ENCODE peak calls at places on chromosomes 13 and 19, in seven cellular contexts. One of them, this sample, is unnamed.

GRCh38 chr13:98267080-98267912 is 90.2 kb upstream of the RNF113B start:
- DNase-seq in Caco-2: peak; percentile 81
- DNase-seq in uterus: no peak
- DNase-seq in mucosa of descending colon: peak; percentile 63
- DNase-seq in cardiac muscle cell: no peak
- DNase-seq in thyroid gland: peak; percentile 52
- DNase-seq in colonic mucosa: peak; percentile 82
- DNase-seq in this sample: no peak

GRCh38 chr19:15441317-15441716 is 8.4 kb downstream of the WIZ start:
- DNase-seq in Caco-2: no peak
- DNase-seq in uterus: no peak
- DNase-seq in mucosa of descending colon: no peak
- DNase-seq in cardiac muscle cell: no peak
- DNase-seq in thyroid gland: no peak
- DNase-seq in colonic mucosa: no peak
- DNase-seq in this sample: no peak

GRCh38 chr13:24118576-24118975 is 41.9 kb upstream of the SPATA13 start:
- DNase-seq in Caco-2: no peak
- DNase-seq in uterus: no peak
- DNase-seq in mucosa of descending colon: no peak
- DNase-seq in cardiac muscle cell: no peak
- DNase-seq in thyroid gland: no peak
- DNase-seq in colonic mucosa: no peak
- DNase-seq in this sample: no peak

GRCh38 chr19:20287070-20287469 is 120.1 kb downstream of the ZNF486 start:
- DNase-seq in Caco-2: no peak
- DNase-seq in uterus: no peak
- DNase-seq in mucosa of descending colon: no peak
- DNase-seq in cardiac muscle cell: no peak
- DNase-seq in thyroid gland: no peak
- DNase-seq in colonic mucosa: no peak
- DNase-seq in this sample: no peak

GRCh38 chr13:25847635-25848616 is 203.9 kb downstream of the SHISA2 start:
- DNase-seq in Caco-2: no peak
- DNase-seq in uterus: no peak
- DNase-seq in mucosa of descending colon: no peak
- DNase-seq in cardiac muscle cell: no peak
- DNase-seq in thyroid gland: no peak
- DNase-seq in colonic mucosa: no peak
- DNase-seq in this sample: no peak

GRCh38 chr13:51781246-51782022 is 22.5 kb downstream of the DHRS12 start:
- DNase-seq in Caco-2: no peak
- DNase-seq in uterus: no peak
- DNase-seq in mucosa of descending colon: no peak
- DNase-seq in cardiac muscle cell: peak; percentile 58
- DNase-seq in thyroid gland: peak; percentile 53
- DNase-seq in colonic mucosa: no peak
- DNase-seq in this sample: no peak

GRCh38 chr19:32233091-32233490 is 112.3 kb upstream of the ZNF507 start:
- DNase-seq in Caco-2: no peak
- DNase-seq in uterus: no peak
- DNase-seq in mucosa of descending colon: no peak
- DNase-seq in cardiac muscle cell: no peak
- DNase-seq in thyroid gland: no peak
- DNase-seq in colonic mucosa: no peak
- DNase-seq in this sample: no peak

GRCh38 chr13:113843063-113843654 is 20.7 kb downstream of the GAS6 start:
- DNase-seq in Caco-2: no peak
- DNase-seq in uterus: peak; percentile 14
- DNase-seq in mucosa of descending colon: peak; percentile 49
- DNase-seq in cardiac muscle cell: no peak
- DNase-seq in thyroid gland: no peak
- DNase-seq in colonic mucosa: no peak
- DNase-seq in this sample: peak; percentile 71

GRCh38 chr19:47848871-47849473 is 10.1 kb upstream of the TPRX2 start:
- DNase-seq in Caco-2: no peak
- DNase-seq in uterus: no peak
- DNase-seq in mucosa of descending colon: no peak
- DNase-seq in cardiac muscle cell: peak; percentile 44
- DNase-seq in thyroid gland: no peak
- DNase-seq in colonic mucosa: peak; percentile 24
- DNase-seq in this sample: no peak

GRCh38 chr19:50455992-50456391 is 20.3 kb upstream of the EMC10 start:
- DNase-seq in Caco-2: no peak
- DNase-seq in uterus: no peak
- DNase-seq in mucosa of descending colon: no peak
- DNase-seq in cardiac muscle cell: no peak
- DNase-seq in thyroid gland: no peak
- DNase-seq in colonic mucosa: no peak
- DNase-seq in this sample: no peak

GRCh38 chr13:110127986-110128511 is 178.9 kb downstream of the COL4A1 start:
- DNase-seq in Caco-2: no peak
- DNase-seq in uterus: no peak
- DNase-seq in mucosa of descending colon: no peak
- DNase-seq in cardiac muscle cell: no peak
- DNase-seq in thyroid gland: no peak
- DNase-seq in colonic mucosa: no peak
- DNase-seq in this sample: no peak

GRCh38 chr13:114019367-114019766 is 45.5 kb upstream of the C13orf46 start:
- DNase-seq in Caco-2: no peak
- DNase-seq in uterus: no peak
- DNase-seq in mucosa of descending colon: no peak
- DNase-seq in cardiac muscle cell: no peak
- DNase-seq in thyroid gland: no peak
- DNase-seq in colonic mucosa: no peak
- DNase-seq in this sample: no peak

GRCh38 chr13:107799001-107799400 is 416.3 kb downstream of the LIG4 start:
- DNase-seq in Caco-2: no peak
- DNase-seq in uterus: no peak
- DNase-seq in mucosa of descending colon: no peak
- DNase-seq in cardiac muscle cell: no peak
- DNase-seq in thyroid gland: no peak
- DNase-seq in colonic mucosa: no peak
- DNase-seq in this sample: no peak

GRCh38 chr13:51733656-51734334 is 70.2 kb downstream of the DHRS12 start:
- DNase-seq in Caco-2: no peak
- DNase-seq in uterus: no peak
- DNase-seq in mucosa of descending colon: no peak
- DNase-seq in cardiac muscle cell: peak; percentile 9
- DNase-seq in thyroid gland: no peak
- DNase-seq in colonic mucosa: no peak
- DNase-seq in this sample: no peak

GRCh38 chr13:48258430-48258829 is 25.4 kb downstream of the ITM2B start:
- DNase-seq in Caco-2: no peak
- DNase-seq in uterus: no peak
- DNase-seq in mucosa of descending colon: no peak
- DNase-seq in cardiac muscle cell: no peak
- DNase-seq in thyroid gland: no peak
- DNase-seq in colonic mucosa: no peak
- DNase-seq in this sample: no peak

GRCh38 chr19:40750035-40750284 is 317 bp downstream of the ACTMAP start:
- DNase-seq in Caco-2: no peak
- DNase-seq in uterus: no peak
- DNase-seq in mucosa of descending colon: no peak
- DNase-seq in cardiac muscle cell: no peak
- DNase-seq in thyroid gland: no peak
- DNase-seq in colonic mucosa: no peak
- DNase-seq in this sample: no peak

GRCh38 chr19:33496016-33496415 is 25.6 kb downstream of the PEPD start:
- DNase-seq in Caco-2: no peak
- DNase-seq in uterus: no peak
- DNase-seq in mucosa of descending colon: no peak
- DNase-seq in cardiac muscle cell: no peak
- DNase-seq in thyroid gland: no peak
- DNase-seq in colonic mucosa: no peak
- DNase-seq in this sample: no peak
- H3K4me1 ChIP-seq in Caco-2: no peaks in the 10 kb centered on the region
- H3K4me1 ChIP-seq in uterus: no peaks in the 10 kb centered on the region
- H3K4me1 ChIP-seq in mucosa of descending colon: no peaks in the 10 kb centered on the region
- H3K4me1 ChIP-seq in cardiac muscle cell: no peaks in the 10 kb centered on the region
- H3K4me1 ChIP-seq in thyroid gland: no peaks in the 10 kb centered on the region
- H3K4me1 ChIP-seq in colonic mucosa: no peaks in the 10 kb centered on the region
- H3K4me1 ChIP-seq in this sample: no peaks in the 10 kb centered on the region

DNA sequence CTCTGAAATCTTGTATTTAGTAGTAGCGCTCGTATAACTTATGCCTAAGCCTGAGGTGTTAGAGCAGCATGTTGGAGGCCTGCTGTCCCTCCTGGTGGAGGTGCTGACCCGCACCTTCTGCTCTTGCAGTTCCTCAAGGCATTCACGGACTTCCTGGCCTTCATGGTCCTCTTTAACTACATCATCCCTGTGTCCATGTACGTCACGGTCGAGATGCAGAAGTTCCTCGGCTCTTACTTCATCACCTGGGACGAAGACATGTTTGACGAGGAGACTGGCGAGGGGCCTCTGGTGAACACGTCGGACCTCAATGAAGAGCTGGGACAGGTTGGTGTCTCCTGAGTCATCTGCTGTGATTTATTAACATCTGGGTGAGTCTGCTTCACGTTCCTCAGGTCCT is 136.7 kb downstream of the ATP11A start:
- DNase-seq in Caco-2: no peak
- DNase-seq in uterus: peak; percentile 7
- DNase-seq in mucosa of descending colon: no peak
- DNase-seq in cardiac muscle cell: no peak
- DNase-seq in thyroid gland: no peak
- DNase-seq in colonic mucosa: no peak
- DNase-seq in this sample: no peak
- TF ChIP-seq CTCF in Caco-2: no peak
- TF ChIP-seq CTCF in uterus: no peak
- TF ChIP-seq CTCF in mucosa of descending colon: no peak
- TF ChIP-seq CTCF in cardiac muscle cell: no peak
- TF ChIP-seq CTCF in thyroid gland: no peak
- TF ChIP-seq CTCF in colonic mucosa: no peak
- TF ChIP-seq CTCF in this sample: no peak

GRCh38 chr19:39132344-39132969 is 6.9 kb downstream of the PAK4 start:
- DNase-seq in Caco-2: no peak
- DNase-seq in uterus: no peak
- DNase-seq in mucosa of descending colon: no peak
- DNase-seq in cardiac muscle cell: no peak
- DNase-seq in thyroid gland: no peak
- DNase-seq in colonic mucosa: no peak
- DNase-seq in this sample: no peak

GRCh38 chr19:39129116-39129515 is 3.5 kb downstream of the PAK4 start:
- DNase-seq in Caco-2: no peak
- DNase-seq in uterus: no peak
- DNase-seq in mucosa of descending colon: no peak
- DNase-seq in cardiac muscle cell: no peak
- DNase-seq in thyroid gland: no peak
- DNase-seq in colonic mucosa: no peak
- DNase-seq in this sample: no peak

GRCh38 chr19:39131255-39131755 is 5.7 kb downstream of the PAK4 start:
- DNase-seq in Caco-2: no peak
- DNase-seq in uterus: no peak
- DNase-seq in mucosa of descending colon: no peak
- DNase-seq in cardiac muscle cell: no peak
- DNase-seq in thyroid gland: peak; percentile 86
- DNase-seq in colonic mucosa: no peak
- DNase-seq in this sample: peak; percentile 84

GRCh38 chr19:39128511-39129079 is 3.0 kb downstream of the PAK4 start:
- DNase-seq in Caco-2: peak; percentile 58
- DNase-seq in uterus: no peak
- DNase-seq in mucosa of descending colon: peak; percentile 46
- DNase-seq in cardiac muscle cell: no peak
- DNase-seq in thyroid gland: no peak
- DNase-seq in colonic mucosa: peak; percentile 53
- DNase-seq in this sample: no peak

DNA sequence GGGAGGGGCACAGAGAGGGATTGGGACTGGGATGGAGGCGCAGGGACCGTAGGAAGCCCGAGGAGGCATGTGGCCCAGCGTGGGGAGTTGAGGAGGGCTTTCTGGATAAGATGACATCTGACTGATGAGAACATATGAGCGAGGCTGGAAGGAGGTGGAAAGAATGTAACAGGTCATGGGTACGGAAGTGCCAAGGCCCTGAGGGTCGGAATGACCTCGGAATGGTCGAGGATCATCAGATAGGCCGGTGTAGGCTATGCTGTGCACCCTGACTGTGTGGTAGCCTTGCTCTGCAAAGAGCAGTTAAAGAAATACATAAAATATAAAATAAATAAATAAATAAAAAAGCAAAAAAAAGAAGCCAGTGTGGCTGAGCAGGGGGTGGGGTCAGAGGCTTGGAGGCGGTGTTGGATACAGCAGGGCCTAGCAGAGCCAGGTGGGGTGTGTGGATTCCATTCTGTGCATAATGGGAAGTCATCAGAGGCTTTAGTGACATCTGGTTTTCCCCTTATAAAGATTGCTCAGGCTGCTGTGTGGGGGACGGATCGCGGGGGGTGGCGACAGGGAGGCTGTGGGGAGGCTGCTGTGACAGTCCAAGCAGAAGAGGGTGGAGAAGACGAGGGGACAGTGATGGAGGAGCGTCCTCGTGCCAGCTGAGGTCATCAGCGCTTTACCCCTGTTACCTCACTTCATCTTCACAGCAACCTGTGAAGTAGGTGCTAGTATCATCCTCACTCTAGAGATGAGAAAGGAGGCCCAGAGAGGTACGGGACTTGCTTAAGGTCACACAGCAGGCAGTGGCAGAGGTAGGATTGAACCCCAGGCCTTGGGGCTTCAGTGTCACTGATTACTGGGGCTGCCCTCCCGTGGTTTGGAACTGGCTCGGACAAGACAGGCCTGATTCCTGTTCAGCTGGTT is 5.0 kb downstream of the PAK4 start:
- DNase-seq in Caco-2: no peak
- DNase-seq in uterus: no peak
- DNase-seq in mucosa of descending colon: no peak
- DNase-seq in cardiac muscle cell: no peak
- DNase-seq in thyroid gland: no peak
- DNase-seq in colonic mucosa: no peak
- DNase-seq in this sample: no peak
- H3K4me1 ChIP-seq in Caco-2: peaks cover 39% of the 10 kb centered on the region
- H3K4me1 ChIP-seq in uterus: peaks cover 10% of the 10 kb centered on the region
- H3K4me1 ChIP-seq in mucosa of descending colon: peaks cover 54% of the 10 kb centered on the region
- H3K4me1 ChIP-seq in cardiac muscle cell: peaks cover 35% of the 10 kb centered on the region
- H3K4me1 ChIP-seq in thyroid gland: peaks cover 88% of the 10 kb centered on the region
- H3K4me1 ChIP-seq in colonic mucosa: peaks cover 29% of the 10 kb centered on the region
- H3K4me1 ChIP-seq in this sample: peaks cover 28% of the 10 kb centered on the region

DNA sequence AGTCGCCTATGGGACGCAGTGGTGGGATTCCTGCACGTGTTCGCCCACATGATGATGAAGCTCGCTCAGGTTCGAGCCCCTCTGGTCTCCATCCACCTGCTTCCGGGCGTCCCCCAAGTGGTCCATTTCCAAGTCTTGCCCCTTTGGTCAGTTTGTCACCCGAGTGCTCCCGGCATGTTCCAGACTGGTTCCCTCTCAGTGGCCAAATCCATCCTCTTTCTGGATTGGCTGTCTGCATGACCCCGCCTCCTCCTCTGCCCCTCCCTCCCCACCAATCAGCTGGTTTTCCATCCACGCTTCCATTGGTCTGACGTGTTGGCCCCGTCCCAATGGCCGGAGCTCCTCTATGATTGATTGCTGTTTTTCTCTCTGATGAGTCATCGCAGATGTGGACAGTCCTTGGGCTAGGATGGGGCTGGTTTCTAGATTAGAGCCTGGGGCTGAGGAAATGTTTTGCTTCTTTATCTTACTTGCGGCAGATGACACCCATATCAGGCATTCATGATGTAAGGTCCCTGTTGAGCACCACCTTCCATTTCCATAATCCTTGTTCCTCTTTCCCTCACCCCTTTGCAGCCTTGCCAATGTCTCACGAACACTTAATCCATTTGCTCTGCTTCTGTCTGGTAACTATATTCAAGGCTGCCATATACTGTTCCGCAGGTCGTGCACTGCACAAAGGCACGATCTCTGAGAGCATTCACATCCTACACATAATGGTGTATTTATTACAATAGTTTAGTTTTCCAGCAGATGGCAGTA is 73.8 kb downstream of the MAP4K1 start:
- DNase-seq in Caco-2: peak; percentile 82
- DNase-seq in uterus: peak; percentile 45
- DNase-seq in mucosa of descending colon: peak; percentile 68
- DNase-seq in cardiac muscle cell: peak; percentile 62
- DNase-seq in thyroid gland: peak; percentile 18
- DNase-seq in colonic mucosa: peak; percentile 40
- DNase-seq in this sample: peak; percentile 86
- TF ChIP-seq CTCF in Caco-2: no peak
- TF ChIP-seq CTCF in uterus: peak; percentile 27
- TF ChIP-seq CTCF in mucosa of descending colon: no peak
- TF ChIP-seq CTCF in cardiac muscle cell: no peak
- TF ChIP-seq CTCF in thyroid gland: peak; percentile 67
- TF ChIP-seq CTCF in colonic mucosa: no peak
- TF ChIP-seq CTCF in this sample: peak; percentile 44

This sample was measured in kidney.